ENCODE peak calls at places on chromosome 15, in eight cellular contexts. L is heart left ventricle, O is dorsolateral prefrontal cortex, V is mammary epithelial cell, F is HL-60, M is A549, T is ovary, B is body of pancreas. Z is an unnamed sample.

GRCh38 chr15:50135123-50135541 is 16.1 kb upstream of the ATP8B4 start:
- DNase-seq in V (no peak), T (no peak), B (no peak), O (no peak), M (peak), L (no peak), F (no peak), Z (no peak)

GRCh38 chr15:67063689-67064606 is 1.5 kb upstream of the SMAD3 start:
- DNase-seq in O (no peak), L (peak), T (no peak), F (no peak), M (peak), V (no peak), B (peak), Z (no peak)

GRCh38 chr15:76973362-76973743 is 21.6 kb upstream of the PSTPIP1 start:
- DNase-seq in T (peak), B (peak), O (peak), V (no peak), F (peak), L (peak), M (no peak), Z (peak)

GRCh38 chr15:48963524-48964113 is at the start of gene SHC4:
- DNase-seq in L (peak), F (no peak), B (peak), O (peak), V (peak), T (peak), M (peak), Z (no peak)

GRCh38 chr15:67133738-67134576 is 68.6 kb downstream of the SMAD3 start:
- DNase-seq in L (peak), O (no peak), F (peak), V (peak), T (peak), B (no peak), M (peak), Z (no peak)

GRCh38 chr15:101011582-101011981 is 92.4 kb downstream of the LRRK1 start:
- DNase-seq in O (no peak), V (no peak), L (no peak), B (no peak), F (no peak), T (no peak), M (no peak), Z (no peak)

GRCh38 chr15:95162521-95162920 is 931.2 kb downstream of the MCTP2 start:
- DNase-seq in B (no peak), M (no peak), O (no peak), L (no peak), V (no peak), T (no peak), F (no peak), Z (no peak)

GRCh38 chr15:86624261-86625036 is 544.8 kb downstream of the AGBL1 start:
- DNase-seq in M (peak), O (peak), L (peak), V (peak), B (peak), T (no peak), F (peak), Z (peak)

GRCh38 chr15:97598353-97598798 is 362.1 kb upstream of the ARRDC4 start:
- DNase-seq in V (no peak), O (no peak), M (no peak), T (no peak), L (no peak), F (no peak), B (no peak), Z (no peak)

GRCh38 chr15:44207643-44208042 is 12.6 kb upstream of the FRMD5 start:
- DNase-seq in L (no peak), V (peak), B (no peak), O (no peak), T (no peak), F (no peak), M (no peak), Z (no peak)

GRCh38 chr15:96402403-96402802 is 71.9 kb downstream of the NR2F2 start:
- DNase-seq in V (no peak), M (no peak), L (no peak), T (no peak), B (no peak), O (no peak), F (no peak), Z (no peak)

GRCh38 chr15:38842991-38843610 is 278.5 kb upstream of the RASGRP1 start:
- DNase-seq in F (no peak), T (no peak), B (no peak), O (no peak), L (no peak), V (no peak), M (no peak), Z (no peak)

GRCh38 chr15:52114656-52115055 is 2.1 kb upstream of the BCL2L10 start:
- DNase-seq in V (no peak), T (no peak), B (no peak), M (no peak), L (no peak), O (peak), F (no peak), Z (no peak)

GRCh38 chr15:101489633-101490407 is at the start of gene PCSK6:
- DNase-seq in L (peak), F (no peak), V (no peak), M (peak), T (no peak), O (no peak), B (peak), Z (peak)

GRCh38 chr15:74430510-74430951 is 3.2 kb downstream of the SEMA7A start:
- DNase-seq in L (no peak), F (no peak), O (no peak), T (peak), B (no peak), M (no peak), V (no peak), Z (no peak)
- H3K4me3 ChIP-seq in L (no peak), F (no peak), O (peak), T (no peak), B (no peak), M (no peak), V (no peak), Z (no peak)

GRCh38 chr15:58770519-58770856 is 614 bp upstream of the MINDY2 start:
- DNase-seq in V (no peak), T (no peak), M (peak), F (peak), B (no peak), O (no peak), L (no peak), Z (no peak)
- TF ChIP-seq CTCF in V (no peak), T (peak), M (no peak), F (no peak), B (peak), O (peak), L (no peak), Z (no peak)

GRCh38 chr15:78237146-78237545 is 2.8 kb upstream of the ACSBG1 start:
- DNase-seq in T (no peak), M (no peak), V (no peak), L (no peak), B (no peak), F (no peak), O (no peak), Z (no peak)
- H3K27ac ChIP-seq in T (no peak), M (no peak), V (no peak), L (no peak), B (no peak), F (no peak), O (no peak), Z (no peak)

GRCh38 chr15:65423150-65423976 is 616 bp upstream of the IGDCC4 start:
- DNase-seq in T (no peak), O (peak), F (no peak), V (no peak), L (no peak), B (no peak), M (no peak), Z (peak)
- H3K4me3 ChIP-seq in T (peak), O (peak), F (no peak), V (no peak), L (peak), B (no peak), M (peak), Z (peak)

DNA sequence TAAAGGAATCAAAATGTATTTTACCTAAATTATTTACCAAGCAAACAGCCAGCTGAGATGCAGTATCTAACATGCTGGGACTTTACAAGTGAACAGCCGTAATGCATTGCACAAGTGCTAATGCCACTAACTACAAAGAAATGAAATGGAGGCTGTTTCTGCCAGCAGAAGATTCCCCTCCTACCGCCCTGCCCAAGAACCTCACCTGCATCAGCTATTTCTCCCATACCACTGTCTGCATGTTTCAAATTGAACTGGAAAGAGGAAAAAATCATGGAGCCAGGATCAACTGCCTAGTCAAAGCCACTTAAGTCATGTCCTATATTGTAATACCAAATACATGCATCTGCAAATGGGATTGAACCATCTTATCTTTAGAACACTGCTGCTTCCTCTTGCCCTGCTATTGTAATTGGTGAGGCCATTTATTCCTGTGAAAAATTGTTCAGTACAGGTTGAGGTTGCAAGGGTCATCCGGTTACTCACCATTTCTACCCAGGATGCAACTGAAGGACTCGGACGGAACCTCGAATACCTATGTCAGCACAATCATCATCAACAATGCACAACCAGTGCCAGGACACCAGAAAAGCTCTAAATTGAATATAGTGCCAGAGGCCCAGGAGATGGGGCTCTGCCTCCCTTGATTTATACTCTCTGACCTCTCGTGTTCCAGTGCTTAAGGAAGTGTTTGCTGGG is 27.5 kb downstream of the ANXA2 start:
- DNase-seq in V (no peak), T (no peak), B (no peak), M (no peak), F (no peak), L (no peak), O (no peak), Z (no peak)
- TF ChIP-seq CTCF in V (no peak), T (no peak), B (no peak), M (no peak), F (no peak), L (no peak), O (no peak), Z (no peak)

GRCh38 chr15:43118276-43118675 is 12.4 kb upstream of the UBR1 start:
- DNase-seq in L (no peak), F (no peak), V (no peak), M (no peak), T (no peak), O (no peak), B (no peak), Z (no peak)
- H3K27ac ChIP-seq in L (no peak), F (no peak), V (no peak), M (no peak), T (no peak), O (no peak), B (no peak), Z (no peak)

DNA sequence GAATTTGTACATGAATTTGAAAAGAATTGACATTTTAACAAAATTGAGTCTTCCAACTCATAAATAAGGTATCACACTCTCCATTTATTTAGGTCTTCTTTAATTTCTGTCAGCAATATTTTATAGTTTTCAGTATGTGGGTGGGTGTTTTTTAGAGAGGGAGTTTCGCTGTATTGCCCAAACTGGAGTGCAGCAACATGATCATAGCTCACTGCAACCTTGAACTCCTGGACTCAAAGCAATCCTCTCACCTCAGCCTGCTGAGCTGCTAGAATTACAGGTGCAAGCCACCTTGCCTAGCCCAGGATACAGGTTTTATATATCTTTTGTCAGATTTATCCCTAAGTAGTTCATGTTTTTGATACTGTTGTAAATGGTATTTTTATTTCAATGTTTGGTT is 4.6 kb downstream of the WDR93 start:
- DNase-seq in M (no peak), L (no peak), T (no peak), O (no peak), F (no peak), V (no peak), B (no peak), Z (no peak)
- H3K4me3 ChIP-seq in M (no peak), L (no peak), T (no peak), O (no peak), F (no peak), V (no peak), B (no peak), Z (no peak)

DNA sequence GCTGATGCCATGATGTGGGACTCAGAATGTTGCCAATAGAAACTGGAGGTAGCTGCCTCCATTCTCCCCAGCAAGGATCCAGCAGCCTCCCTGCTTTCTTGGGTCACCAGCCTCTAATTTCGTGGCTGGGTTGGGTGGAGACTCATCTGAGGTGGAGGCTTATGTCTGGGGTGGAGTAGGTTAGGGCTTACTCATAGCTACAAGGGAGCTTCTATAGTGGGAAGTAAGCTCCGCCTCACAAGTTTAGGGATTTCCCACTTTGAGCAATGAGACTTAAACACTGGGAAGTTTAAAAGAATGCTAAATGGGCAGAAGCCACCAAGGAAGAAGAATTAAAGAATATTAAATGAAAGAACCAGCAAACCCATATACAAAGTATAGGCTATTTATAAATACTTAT is 63.8 kb downstream of the GJD2 start:
- DNase-seq in B (no peak), O (no peak), V (peak), M (no peak), T (no peak), L (no peak), F (no peak), Z (no peak)
- TF ChIP-seq CTCF in B (no peak), O (no peak), V (no peak), M (no peak), T (no peak), L (no peak), F (no peak), Z (no peak)